ENCODE peak calls at places on chromosome 17, in six cellular contexts. C is progenitor cell of endocrine pancreas, M is hepatocyte, O is fibroblast of pulmonary artery, S is H1, I is omental fat pad. U is an unnamed sample.

GRCh38 chr17:27545562-27546229 is 85.3 kb upstream of the LGALS9 start:
- DNase-seq in I (no peak), O (no peak), C (no peak), S (no peak), M (no peak), U (no peak)

GRCh38 chr17:76969598-76970172 is 101.5 kb downstream of the MGAT5B start:
- DNase-seq in M (peak; percentile 67), S (no peak), I (no peak), C (no peak), O (no peak), U (no peak)

GRCh38 chr17:58960068-58960467 is 146.6 kb downstream of the TRIM37 start:
- DNase-seq in C (no peak), I (no peak), S (no peak), M (peak; percentile 50), O (peak; percentile 62), U (no peak)

GRCh38 chr17:57803026-57803425 is 46.8 kb downstream of the MRPS23 start:
- DNase-seq in C (no peak), O (no peak), I (no peak), M (no peak), S (no peak), U (no peak)

GRCh38 chr17:35254107-35254802 is 11.4 kb downstream of the SLFN5 start:
- DNase-seq in S (no peak), C (no peak), M (peak; percentile 71), I (peak; percentile 38), O (peak; percentile 99), U (no peak)

GRCh38 chr17:2782030-2782429 is 14.2 kb upstream of the RAP1GAP2 start:
- DNase-seq in M (no peak), S (no peak), C (no peak), I (no peak), O (peak; percentile 13), U (no peak)

GRCh38 chr17:65191805-65192740 is 54.9 kb downstream of the RGS9 start:
- DNase-seq in S (no peak), O (peak; percentile 71), C (no peak), M (no peak), I (no peak), U (no peak)

GRCh38 chr17:66753126-66753920 is 81.6 kb upstream of the CACNG5 start:
- DNase-seq in O (no peak), S (no peak), I (no peak), M (no peak), C (no peak), U (peak; percentile 63)

GRCh38 chr17:75876938-75877751 is 1.2 kb downstream of the TRIM47 start:
- DNase-seq in O (peak; percentile 98), C (no peak), S (no peak), I (peak; percentile 93), M (peak; percentile 89), U (no peak)

GRCh38 chr17:4156750-4157381 is 13.9 kb downstream of the CYB5D2 start:
- DNase-seq in C (no peak), O (no peak), I (no peak), M (no peak), S (no peak), U (no peak)

GRCh38 chr17:81096741-81097133 is 61.8 kb downstream of the BAIAP2 start:
- DNase-seq in O (peak; percentile 18), I (no peak), S (no peak), C (no peak), M (no peak), U (no peak)

GRCh38 chr17:15999974-16000827 is 577 bp downstream of the TTC19 start:
- DNase-seq in S (no peak), O (peak; percentile 42), I (no peak), C (no peak), M (peak; percentile 80), U (no peak)

GRCh38 chr17:973053-973452 is 6.5 kb downstream of the NXN start:
- DNase-seq in M (no peak), C (no peak), S (no peak), O (no peak), I (no peak), U (no peak)

GRCh38 chr17:82898976-82899514 is 59.2 kb upstream of the ZNF750 start:
- DNase-seq in S (no peak), O (no peak), M (no peak), C (no peak), I (no peak), U (no peak)

GRCh38 chr17:82896071-82897000 is 56.5 kb upstream of the ZNF750 start:
- DNase-seq in C (no peak), M (no peak), O (no peak), I (no peak), S (no peak), U (no peak)

GRCh38 chr17:82895087-82895486 is 55.3 kb upstream of the ZNF750 start:
- DNase-seq in C (no peak), O (no peak), S (no peak), M (no peak), I (no peak), U (no peak)

GRCh38 chr17:82899941-82900340 is 60.1 kb upstream of the ZNF750 start:
- DNase-seq in C (no peak), O (no peak), I (no peak), S (no peak), M (no peak), U (no peak)

DNA sequence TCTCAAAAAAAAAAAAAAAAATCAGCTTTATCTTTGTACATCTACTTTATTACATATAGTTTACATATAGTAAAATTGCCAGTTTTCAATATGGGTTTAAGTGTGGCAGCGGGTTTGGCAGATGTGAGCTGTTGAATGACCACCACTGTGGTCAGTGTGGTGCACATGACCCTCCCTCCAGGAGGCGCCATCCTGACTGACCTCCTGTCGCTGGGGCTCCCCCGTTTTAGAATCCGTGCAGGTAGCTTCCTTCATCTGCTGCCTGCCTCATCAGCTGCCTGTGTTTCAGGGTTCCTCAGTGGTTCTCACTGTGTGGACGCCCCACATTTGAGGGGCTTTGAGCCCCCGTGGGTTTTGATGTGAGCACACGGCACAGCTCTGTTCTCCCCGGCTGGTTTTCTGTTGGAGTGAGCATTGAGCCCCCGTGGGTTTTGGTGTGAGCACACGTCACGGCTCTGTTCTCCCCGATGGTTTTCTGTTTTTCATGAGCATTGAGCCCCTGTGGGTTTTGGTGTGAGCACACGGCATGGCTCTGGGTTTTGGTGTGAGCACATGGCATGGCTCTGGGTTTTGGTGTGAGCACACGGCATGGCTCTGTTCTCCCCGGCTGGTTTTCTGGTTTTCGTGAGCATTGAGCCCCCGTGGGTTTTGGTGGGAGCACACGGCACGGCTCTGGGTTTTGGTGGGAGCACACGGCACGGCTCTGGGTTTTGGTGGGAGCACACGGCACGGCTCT is 57.9 kb upstream of the ZNF750 start:
- DNase-seq in S (no peak), C (no peak), M (no peak), I (no peak), O (no peak), U (no peak)
- TF ChIP-seq CTCF in S (peak; percentile 30), C (no peak), M (no peak), I (no peak), O (no peak), U (no peak)

DNA sequence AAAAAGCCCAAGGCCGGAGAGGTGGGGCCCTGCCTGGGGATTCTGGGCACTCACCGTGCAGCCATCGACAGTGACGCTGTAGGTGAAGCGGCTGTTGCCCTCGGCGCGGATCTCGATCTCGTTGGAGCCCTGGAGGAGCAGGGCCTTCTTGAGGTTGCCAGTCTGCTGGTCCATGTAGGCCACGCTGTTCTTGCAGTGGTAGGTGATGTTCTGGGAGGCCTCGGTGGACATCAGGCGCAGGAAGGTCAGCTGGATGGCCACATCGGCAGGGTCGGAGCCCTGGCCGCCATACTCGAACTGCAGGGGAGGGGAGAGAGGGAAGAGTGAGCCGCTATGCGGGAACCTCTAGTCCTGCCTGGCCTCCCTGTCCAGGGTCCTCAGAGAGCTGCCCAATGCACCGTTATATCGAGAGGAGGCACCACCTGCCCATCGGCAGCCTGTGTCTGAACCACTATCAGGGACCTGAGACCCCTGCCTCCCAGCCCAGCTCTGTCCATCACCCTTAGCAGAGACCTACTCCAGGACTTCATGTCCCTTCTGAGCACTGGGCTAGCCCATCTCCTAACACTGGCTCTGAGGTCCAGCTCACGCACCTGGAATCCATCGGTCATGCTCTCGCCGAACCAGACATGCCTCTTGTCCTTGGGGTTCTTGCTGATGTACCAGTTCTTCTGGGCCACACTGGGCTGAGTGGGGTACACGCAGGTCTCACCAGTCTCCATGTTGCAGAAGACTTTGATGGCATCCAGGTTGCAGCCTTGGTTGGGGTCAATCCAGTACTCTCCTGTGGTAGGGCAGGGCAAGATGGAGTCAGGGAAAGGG is 15.5 kb downstream of the COL1A1 start:
- DNase-seq in M (no peak), S (no peak), C (no peak), O (no peak), I (no peak), U (no peak)
- TF ChIP-seq CTCF in M (no peak), S (no peak), C (no peak), O (no peak), I (no peak), U (no peak)

DNA sequence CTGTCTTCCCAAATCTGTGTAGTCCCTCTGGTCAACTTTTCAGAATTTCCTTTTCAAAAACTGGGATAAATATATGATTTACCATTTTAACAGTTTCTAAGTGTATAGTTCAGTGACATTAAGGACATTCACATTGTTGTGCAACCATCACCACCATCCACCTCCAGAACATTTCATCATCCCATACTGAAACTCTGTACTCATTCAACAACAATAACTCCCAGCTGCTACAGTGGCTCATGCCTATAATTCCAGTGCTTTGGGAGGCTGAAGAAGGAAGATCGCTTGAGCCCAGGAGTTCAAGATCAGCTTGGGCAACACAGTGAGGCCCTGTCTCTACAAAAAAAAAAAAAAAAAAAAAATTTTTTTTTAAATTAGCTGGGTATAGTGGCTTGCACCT is 131.0 kb downstream of the AATF start:
- DNase-seq in O (peak; percentile 79), C (no peak), S (no peak), I (no peak), M (no peak), U (no peak)
- TF ChIP-seq CTCF in O (no peak), C (no peak), S (no peak), I (no peak), M (no peak), U (no peak)

DNA sequence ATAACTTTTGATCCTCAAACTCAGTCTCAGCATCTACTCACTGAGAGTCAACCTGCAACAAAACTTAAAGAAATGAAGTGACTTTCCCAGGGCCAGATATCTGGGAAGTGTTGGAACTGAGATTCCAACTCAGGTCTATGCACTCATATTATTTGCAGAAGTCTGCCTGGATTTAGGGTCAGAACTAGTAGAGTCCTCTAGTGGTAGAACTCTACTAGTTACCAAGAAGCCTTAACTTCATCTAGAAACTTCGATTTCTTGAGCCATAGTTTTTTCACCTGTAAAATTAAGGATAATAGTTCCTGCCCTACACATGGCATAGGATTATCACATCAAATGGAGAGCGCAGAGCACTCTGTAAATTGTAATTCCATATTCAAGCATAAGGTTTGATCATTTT is 23.4 kb upstream of the KRT24 start:
- DNase-seq in M (no peak), C (no peak), I (no peak), S (no peak), O (peak; percentile 6), U (no peak)
- TF ChIP-seq CTCF in M (peak; percentile 45), C (peak; percentile 43), I (no peak), S (peak; percentile 39), O (peak; percentile 23), U (peak; percentile 26)

DNA sequence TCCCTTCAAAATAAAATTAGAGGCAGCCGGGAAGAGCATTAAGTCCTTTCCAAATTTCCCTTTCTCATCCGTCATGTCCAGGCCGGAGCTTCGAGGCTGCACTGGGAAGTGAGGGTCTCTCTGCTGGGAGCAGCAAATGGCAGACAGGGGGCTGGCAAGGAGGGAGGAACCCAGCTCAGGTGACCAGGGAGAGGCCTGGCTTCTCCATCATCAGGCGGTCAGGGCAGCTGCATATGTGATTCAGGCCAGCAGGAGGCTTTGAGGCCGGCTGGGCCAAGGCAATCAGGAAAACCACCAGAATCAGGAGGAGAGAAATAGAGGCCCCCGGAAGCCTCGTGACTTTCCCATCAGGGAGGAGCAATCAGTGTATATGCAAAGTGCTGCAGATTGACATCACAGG is 85.0 kb upstream of the RPL38 start:
- DNase-seq in C (no peak), O (no peak), S (peak; percentile 54), I (no peak), M (peak; percentile 31), U (no peak)
- TF ChIP-seq CTCF in C (peak; percentile 51), O (no peak), S (peak; percentile 71), I (no peak), M (no peak), U (no peak)

U was measured in D721Med.